ENCODE peak calls at places on chromosomes 4 and X, in four cellular contexts. One of them, this sample, is unnamed.

GRCh38 chr4:173231916-173232315 is 63.3 kb downstream of the GALNT7 start:
- DNase-seq in HepG2: no peak
- DNase-seq in ureter: no peak
- DNase-seq in T-helper 9 cell: no peak
- DNase-seq in this sample: no peak

GRCh38 chr4:61202100-61202637 is 2.0 kb downstream of the ADGRL3 start:
- DNase-seq in HepG2: no peak
- DNase-seq in ureter: no peak
- DNase-seq in T-helper 9 cell: no peak
- DNase-seq in this sample: no peak

GRCh38 chrX:102832661-102833060 is 104.4 kb upstream of the RAB40AL start:
- DNase-seq in HepG2: no peak
- DNase-seq in ureter: no peak
- DNase-seq in T-helper 9 cell: no peak
- DNase-seq in this sample: peak

GRCh38 chrX:107747596-107748161 is 27.9 kb downstream of the TSC22D3 start:
- DNase-seq in HepG2: no peak
- DNase-seq in ureter: no peak
- DNase-seq in T-helper 9 cell: no peak
- DNase-seq in this sample: peak

GRCh38 chr4:24657768-24658617 is 73.6 kb upstream of the DHX15 start:
- DNase-seq in HepG2: peak
- DNase-seq in ureter: peak
- DNase-seq in T-helper 9 cell: no peak
- DNase-seq in this sample: peak

GRCh38 chr4:107069049-107069448 is 32.9 kb upstream of the DKK2 start:
- DNase-seq in HepG2: no peak
- DNase-seq in ureter: no peak
- DNase-seq in T-helper 9 cell: no peak
- DNase-seq in this sample: no peak

GRCh38 chr4:119865389-119865788 is 201.3 kb downstream of the MAD2L1 start:
- DNase-seq in HepG2: no peak
- DNase-seq in ureter: no peak
- DNase-seq in T-helper 9 cell: no peak
- DNase-seq in this sample: no peak

GRCh38 chr4:15420642-15421041 is 7.2 kb upstream of the C1QTNF7 start:
- DNase-seq in HepG2: no peak
- DNase-seq in ureter: no peak
- DNase-seq in T-helper 9 cell: no peak
- DNase-seq in this sample: no peak

GRCh38 chrX:68823413-68824151 is 5.2 kb upstream of the EFNB1 start:
- DNase-seq in HepG2: no peak
- DNase-seq in ureter: no peak
- DNase-seq in T-helper 9 cell: no peak
- DNase-seq in this sample: no peak

GRCh38 chr4:11418610-11419009 is 10.1 kb downstream of the HS3ST1 start:
- DNase-seq in HepG2: no peak
- DNase-seq in ureter: no peak
- DNase-seq in T-helper 9 cell: no peak
- DNase-seq in this sample: peak

GRCh38 chr4:2047781-2048581 is 11.1 kb upstream of the NAT8L start:
- DNase-seq in HepG2: no peak
- DNase-seq in ureter: no peak
- DNase-seq in T-helper 9 cell: no peak
- DNase-seq in this sample: no peak

GRCh38 chr4:30952526-30953219 is 232.5 kb downstream of the PCDH7 start:
- DNase-seq in HepG2: no peak
- DNase-seq in ureter: no peak
- DNase-seq in T-helper 9 cell: no peak
- DNase-seq in this sample: peak

GRCh38 chr4:74181225-74181624 is 23.3 kb downstream of the MTHFD2L start:
- DNase-seq in HepG2: no peak
- DNase-seq in ureter: no peak
- DNase-seq in T-helper 9 cell: no peak
- DNase-seq in this sample: no peak

GRCh38 chrX:30196322-30196721 is 19.0 kb upstream of the MAGEB2 start:
- DNase-seq in HepG2: no peak
- DNase-seq in ureter: no peak
- DNase-seq in T-helper 9 cell: no peak
- DNase-seq in this sample: peak

GRCh38 chr4:152185786-152186540 is 349.9 kb downstream of the FBXW7 start:
- DNase-seq in HepG2: no peak
- DNase-seq in ureter: no peak
- DNase-seq in T-helper 9 cell: no peak
- DNase-seq in this sample: no peak

GRCh38 chr4:7410470-7410869 is 24.3 kb downstream of the PSAPL1 start:
- DNase-seq in HepG2: no peak
- DNase-seq in ureter: no peak
- DNase-seq in T-helper 9 cell: no peak
- DNase-seq in this sample: no peak

GRCh38 chr4:1416948-1417260 is 10.7 kb upstream of the NKX1-1 start:
- DNase-seq in HepG2: no peak
- DNase-seq in ureter: no peak
- DNase-seq in T-helper 9 cell: no peak
- DNase-seq in this sample: no peak

GRCh38 chr4:108787106-108787505 is 24.3 kb upstream of the ETNPPL start:
- DNase-seq in HepG2: no peak
- DNase-seq in ureter: no peak
- DNase-seq in T-helper 9 cell: no peak
- DNase-seq in this sample: no peak

GRCh38 chrX:17377795-17378194 is 2.8 kb downstream of the NHS start:
- DNase-seq in HepG2: no peak
- DNase-seq in ureter: no peak
- DNase-seq in T-helper 9 cell: no peak
- DNase-seq in this sample: peak

GRCh38 chrX:150253946-150254615 is 109.0 kb upstream of the MAMLD1 start:
- DNase-seq in HepG2: no peak
- DNase-seq in ureter: no peak
- DNase-seq in T-helper 9 cell: no peak
- DNase-seq in this sample: no peak

This sample was measured in HT-29.